ENCODE peak calls at places on chromosomes 1 and 21, in four cellular contexts. A is amygdala; R is trophoblast cell; U is activated CD4-positive, alpha-beta T cell treated with anti-CD3 and anti-CD28 coated beads, Interleukin-2, amount 10 ng/mL, durations not matched to agents 7 days and 5 days. N is an unnamed sample.

GRCh38 chr1:16095447-16095846 is 22.0 kb upstream of the FAM131C start:
- DNase-seq in A (no peak), R (no peak), U (no peak), N (no peak)

GRCh38 chr1:168345939-168346338 is 65.3 kb downstream of the TBX19 start:
- DNase-seq in A (no peak), R (no peak), U (no peak), N (no peak)

GRCh38 chr1:59976194-59977074 is 49.9 kb upstream of the CYP2J2 start:
- DNase-seq in A (peak; percentile 43), R (peak; percentile 81), U (peak; percentile 44), N (peak; percentile 61)

GRCh38 chr1:26409191-26409751 is 1.3 kb upstream of the LIN28A start:
- DNase-seq in A (no peak), R (no peak), U (peak; percentile 40), N (peak; percentile 88)

GRCh38 chr1:84406209-84406917 is 8.1 kb downstream of the DNASE2B start:
- DNase-seq in A (no peak), R (no peak), U (no peak), N (peak; percentile 13)

GRCh38 chr1:179883040-179883501 is 986 bp downstream of the TOR1AIP1 start:
- DNase-seq in A (no peak), R (no peak), U (peak; percentile 60), N (no peak)

GRCh38 chr1:162016616-162017015 is 7.1 kb downstream of the OLFML2B start:
- DNase-seq in A (no peak), R (no peak), U (no peak), N (no peak)

GRCh38 chr1:225451340-225451739 is 23.5 kb upstream of the LBR start:
- DNase-seq in A (no peak), R (no peak), U (no peak), N (no peak)

GRCh38 chr1:14794136-14794768 is 195.8 kb downstream of the KAZN start:
- DNase-seq in A (no peak), R (no peak), U (no peak), N (no peak)

GRCh38 chr1:63902844-63903589 is 129.2 kb downstream of the ROR1 start:
- DNase-seq in A (no peak), R (no peak), U (no peak), N (no peak)

GRCh38 chr1:3101127-3101939 is 32.3 kb downstream of the PRDM16 start:
- DNase-seq in A (no peak), R (no peak), U (no peak), N (no peak)

GRCh38 chr1:223007250-223007649 is 135.8 kb downstream of the TLR5 start:
- DNase-seq in A (no peak), R (peak; percentile 23), U (no peak), N (no peak)

GRCh38 chr1:223129229-223129851 is 13.7 kb downstream of the TLR5 start:
- DNase-seq in A (peak; percentile 29), R (peak; percentile 79), U (peak; percentile 59), N (no peak)

GRCh38 chr1:201463071-201463552 is 5.9 kb downstream of the PHLDA3 start:
- DNase-seq in A (peak; percentile 27), R (no peak), U (no peak), N (no peak)

GRCh38 chr1:3623441-3624150 is 1.2 kb upstream of the TPRG1L start:
- DNase-seq in A (no peak), R (no peak), U (no peak), N (no peak)

GRCh38 chr21:41777934-41778815 is 11.3 kb upstream of the RIPK4 start:
- DNase-seq in A (peak; percentile 29), R (peak; percentile 99), U (no peak), N (peak; percentile 52)

GRCh38 chr1:6614019-6614952 is 755 bp downstream of the PHF13 start:
- DNase-seq in A (peak; percentile 37), R (peak; percentile 42), U (peak; percentile 57), N (peak; percentile 55)

GRCh38 chr1:36652586-36652985 is 169.9 kb upstream of the CSF3R start:
- DNase-seq in A (no peak), R (no peak), U (no peak), N (no peak)

GRCh38 chr1:241253491-241253890 is 103.5 kb downstream of the RGS7 start:
- DNase-seq in A (no peak), R (peak; percentile 35), U (no peak), N (no peak)

GRCh38 chr1:180040034-180040433 is 85.4 kb downstream of the CEP350 start:
- DNase-seq in A (no peak), R (no peak), U (no peak), N (no peak)

GRCh38 chr21:39016740-39017315 is 166.4 kb downstream of the PSMG1 start:
- DNase-seq in A (no peak), R (no peak), U (no peak), N (no peak)

GRCh38 chr1:2451744-2452582 is 24.1 kb upstream of the PLCH2 start:
- DNase-seq in A (no peak), R (peak; percentile 47), U (no peak), N (no peak)

GRCh38 chr1:18530567-18531502 is 50.1 kb downstream of the KLHDC7A start:
- DNase-seq in A (no peak), R (no peak), U (no peak), N (no peak)

GRCh38 chr1:161373442-161373841 is 5.8 kb upstream of the CFAP126 start:
- DNase-seq in A (no peak), R (no peak), U (no peak), N (no peak)

GRCh38 chr21:25370311-25370744 is 237.0 kb downstream of the MRPL39 start:
- DNase-seq in A (no peak), R (no peak), U (no peak), N (no peak)

GRCh38 chr1:203451849-203452784 is 23.5 kb upstream of the PRELP start:
- DNase-seq in A (no peak), R (no peak), U (no peak), N (no peak)

GRCh38 chr1:165841582-165842362 is 14.4 kb downstream of the UCK2 start:
- DNase-seq in A (no peak), R (no peak), U (no peak), N (no peak)

GRCh38 chr1:225651872-225652725 is 824 bp downstream of the ENAH start:
- DNase-seq in A (peak; percentile 5), R (no peak), U (no peak), N (peak; percentile 71)

GRCh38 chr1:162373072-162373427 is 3.6 kb downstream of the SPATA46 start:
- DNase-seq in A (no peak), R (no peak), U (no peak), N (no peak)

GRCh38 chr1:154906621-154907081 is 29.9 kb downstream of the PMVK start:
- DNase-seq in A (no peak), R (peak; percentile 14), U (no peak), N (no peak)

GRCh38 chr1:30412241-30413110 is 310.9 kb downstream of the MATN1 start:
- DNase-seq in A (no peak), R (no peak), U (no peak), N (no peak)

GRCh38 chr1:11526071-11526895 is 47.3 kb downstream of the DISP3 start:
- DNase-seq in A (no peak), R (no peak), U (no peak), N (no peak)

GRCh38 chr1:169985757-169986156 is 88.7 kb downstream of the KIFAP3 start:
- DNase-seq in A (no peak), R (no peak), U (no peak), N (no peak)

GRCh38 chr1:12745126-12745991 is 641 bp upstream of the CFAP107 start:
- DNase-seq in A (no peak), R (no peak), U (no peak), N (no peak)

GRCh38 chr1:119372493-119373086 is 4.0 kb downstream of the HAO2 start:
- DNase-seq in A (no peak), R (peak; percentile 76), U (no peak), N (peak; percentile 2)

GRCh38 chr1:34744851-34745250 is 10.0 kb upstream of the GJB5 start:
- DNase-seq in A (no peak), R (no peak), U (no peak), N (no peak)

GRCh38 chr1:226882187-226882586 is 11.8 kb downstream of the PSEN2 start:
- DNase-seq in A (no peak), R (no peak), U (peak; percentile 41), N (no peak)

N was measured in NCI-H146.